ENCODE peak calls at places on chromosomes 7 and 10, in nine cellular contexts. One of them, this sample, is unnamed.

GRCh38 chr7:108460964-108461363 is 4.7 kb upstream of the NRCAM start:
- DNase-seq in NCI-H460: no peak
- DNase-seq in stimulated activated CD4-positive, alpha-beta T cell treated with anti-CD3 and anti-CD28 coated beads, Interleukin-1b, Interleukin-23, amount 100 ng/mL, for 4 hours: no peak
- DNase-seq in NT2/D1: no peak
- DNase-seq in Caki2: no peak
- DNase-seq in DMS53: no peak
- DNase-seq in dorsolateral prefrontal cortex: no peak
- DNase-seq in endothelial cell: no peak
- DNase-seq in activated gamma-delta T cell: no peak
- DNase-seq in this sample: peak

GRCh38 chr10:23186697-23187096 is 5.4 kb upstream of the PTF1A start:
- DNase-seq in stimulated activated CD4-positive, alpha-beta T cell treated with anti-CD3 and anti-CD28 coated beads, Interleukin-1b, Interleukin-23, amount 100 ng/mL, for 4 hours: no peak
- DNase-seq in dorsolateral prefrontal cortex: no peak
- DNase-seq in DMS53: peak
- DNase-seq in Caki2: peak
- DNase-seq in NT2/D1: no peak
- DNase-seq in activated gamma-delta T cell: no peak
- DNase-seq in NCI-H460: no peak
- DNase-seq in endothelial cell: no peak
- DNase-seq in this sample: no peak

GRCh38 chr7:122709930-122710646 is 7.4 kb upstream of the RNF148 start:
- DNase-seq in stimulated activated CD4-positive, alpha-beta T cell treated with anti-CD3 and anti-CD28 coated beads, Interleukin-1b, Interleukin-23, amount 100 ng/mL, for 4 hours: no peak
- DNase-seq in dorsolateral prefrontal cortex: no peak
- DNase-seq in activated gamma-delta T cell: no peak
- DNase-seq in NT2/D1: no peak
- DNase-seq in endothelial cell: no peak
- DNase-seq in NCI-H460: no peak
- DNase-seq in DMS53: no peak
- DNase-seq in Caki2: no peak
- DNase-seq in this sample: no peak

GRCh38 chr10:61271127-61271780 is 181.9 kb downstream of the TMEM26 start:
- DNase-seq in endothelial cell: no peak
- DNase-seq in DMS53: peak
- DNase-seq in activated gamma-delta T cell: no peak
- DNase-seq in NT2/D1: no peak
- DNase-seq in stimulated activated CD4-positive, alpha-beta T cell treated with anti-CD3 and anti-CD28 coated beads, Interleukin-1b, Interleukin-23, amount 100 ng/mL, for 4 hours: no peak
- DNase-seq in Caki2: peak
- DNase-seq in NCI-H460: peak
- DNase-seq in dorsolateral prefrontal cortex: no peak
- DNase-seq in this sample: no peak

GRCh38 chr10:7610651-7611389 is 55.9 kb downstream of the ITIH5 start:
- DNase-seq in activated gamma-delta T cell: no peak
- DNase-seq in NT2/D1: no peak
- DNase-seq in stimulated activated CD4-positive, alpha-beta T cell treated with anti-CD3 and anti-CD28 coated beads, Interleukin-1b, Interleukin-23, amount 100 ng/mL, for 4 hours: no peak
- DNase-seq in NCI-H460: peak
- DNase-seq in Caki2: no peak
- DNase-seq in dorsolateral prefrontal cortex: no peak
- DNase-seq in DMS53: no peak
- DNase-seq in endothelial cell: no peak
- DNase-seq in this sample: no peak

GRCh38 chr7:145986248-145986874 is 130.2 kb upstream of the CNTNAP2 start:
- DNase-seq in endothelial cell: no peak
- DNase-seq in DMS53: peak
- DNase-seq in dorsolateral prefrontal cortex: no peak
- DNase-seq in NCI-H460: no peak
- DNase-seq in NT2/D1: no peak
- DNase-seq in activated gamma-delta T cell: no peak
- DNase-seq in Caki2: no peak
- DNase-seq in stimulated activated CD4-positive, alpha-beta T cell treated with anti-CD3 and anti-CD28 coated beads, Interleukin-1b, Interleukin-23, amount 100 ng/mL, for 4 hours: no peak
- DNase-seq in this sample: peak

GRCh38 chr10:92238586-92239098 is 52.2 kb downstream of the CPEB3 start:
- DNase-seq in DMS53: no peak
- DNase-seq in Caki2: no peak
- DNase-seq in stimulated activated CD4-positive, alpha-beta T cell treated with anti-CD3 and anti-CD28 coated beads, Interleukin-1b, Interleukin-23, amount 100 ng/mL, for 4 hours: no peak
- DNase-seq in activated gamma-delta T cell: no peak
- DNase-seq in dorsolateral prefrontal cortex: peak
- DNase-seq in NCI-H460: peak
- DNase-seq in NT2/D1: no peak
- DNase-seq in endothelial cell: no peak
- DNase-seq in this sample: peak

GRCh38 chr10:125057158-125058001 is 103.0 kb downstream of the CTBP2 start:
- DNase-seq in dorsolateral prefrontal cortex: peak
- DNase-seq in NCI-H460: no peak
- DNase-seq in activated gamma-delta T cell: no peak
- DNase-seq in stimulated activated CD4-positive, alpha-beta T cell treated with anti-CD3 and anti-CD28 coated beads, Interleukin-1b, Interleukin-23, amount 100 ng/mL, for 4 hours: no peak
- DNase-seq in Caki2: no peak
- DNase-seq in endothelial cell: peak
- DNase-seq in DMS53: peak
- DNase-seq in NT2/D1: no peak
- DNase-seq in this sample: peak

GRCh38 chr10:93274419-93274818 is 200.7 kb downstream of the CYP26A1 start:
- DNase-seq in activated gamma-delta T cell: no peak
- DNase-seq in dorsolateral prefrontal cortex: no peak
- DNase-seq in NCI-H460: no peak
- DNase-seq in NT2/D1: no peak
- DNase-seq in endothelial cell: no peak
- DNase-seq in DMS53: no peak
- DNase-seq in stimulated activated CD4-positive, alpha-beta T cell treated with anti-CD3 and anti-CD28 coated beads, Interleukin-1b, Interleukin-23, amount 100 ng/mL, for 4 hours: no peak
- DNase-seq in Caki2: no peak
- DNase-seq in this sample: no peak

GRCh38 chr7:141702047-141702567 is at the start of gene DENND11:
- DNase-seq in Caki2: peak
- DNase-seq in NT2/D1: no peak
- DNase-seq in endothelial cell: peak
- DNase-seq in activated gamma-delta T cell: peak
- DNase-seq in stimulated activated CD4-positive, alpha-beta T cell treated with anti-CD3 and anti-CD28 coated beads, Interleukin-1b, Interleukin-23, amount 100 ng/mL, for 4 hours: peak
- DNase-seq in DMS53: peak
- DNase-seq in dorsolateral prefrontal cortex: peak
- DNase-seq in NCI-H460: peak
- DNase-seq in this sample: peak

GRCh38 chr10:26627320-26627719 is 70.2 kb upstream of the PDSS1 start:
- DNase-seq in dorsolateral prefrontal cortex: no peak
- DNase-seq in Caki2: peak
- DNase-seq in NT2/D1: peak
- DNase-seq in endothelial cell: no peak
- DNase-seq in NCI-H460: no peak
- DNase-seq in activated gamma-delta T cell: no peak
- DNase-seq in stimulated activated CD4-positive, alpha-beta T cell treated with anti-CD3 and anti-CD28 coated beads, Interleukin-1b, Interleukin-23, amount 100 ng/mL, for 4 hours: no peak
- DNase-seq in DMS53: peak
- DNase-seq in this sample: peak

GRCh38 chr7:130277763-130278643 is 11.3 kb downstream of the CPA2 start:
- DNase-seq in NT2/D1: peak
- DNase-seq in NCI-H460: peak
- DNase-seq in endothelial cell: peak
- DNase-seq in dorsolateral prefrontal cortex: peak
- DNase-seq in Caki2: peak
- DNase-seq in DMS53: peak
- DNase-seq in activated gamma-delta T cell: no peak
- DNase-seq in stimulated activated CD4-positive, alpha-beta T cell treated with anti-CD3 and anti-CD28 coated beads, Interleukin-1b, Interleukin-23, amount 100 ng/mL, for 4 hours: no peak
- DNase-seq in this sample: peak

GRCh38 chr10:29805134-29805691 is 170.4 kb upstream of the SVIL start:
- DNase-seq in NT2/D1: no peak
- DNase-seq in DMS53: peak
- DNase-seq in dorsolateral prefrontal cortex: no peak
- DNase-seq in Caki2: peak
- DNase-seq in stimulated activated CD4-positive, alpha-beta T cell treated with anti-CD3 and anti-CD28 coated beads, Interleukin-1b, Interleukin-23, amount 100 ng/mL, for 4 hours: no peak
- DNase-seq in endothelial cell: no peak
- DNase-seq in NCI-H460: no peak
- DNase-seq in activated gamma-delta T cell: no peak
- DNase-seq in this sample: no peak

GRCh38 chr7:94056796-94057207 is 52.6 kb upstream of the BET1 start:
- DNase-seq in stimulated activated CD4-positive, alpha-beta T cell treated with anti-CD3 and anti-CD28 coated beads, Interleukin-1b, Interleukin-23, amount 100 ng/mL, for 4 hours: no peak
- DNase-seq in NCI-H460: peak
- DNase-seq in DMS53: peak
- DNase-seq in Caki2: peak
- DNase-seq in NT2/D1: peak
- DNase-seq in dorsolateral prefrontal cortex: no peak
- DNase-seq in endothelial cell: no peak
- DNase-seq in activated gamma-delta T cell: no peak
- DNase-seq in this sample: peak

GRCh38 chr7:74324499-74325229 is 35.5 kb downstream of the CLIP2 start:
- DNase-seq in DMS53: no peak
- DNase-seq in Caki2: no peak
- DNase-seq in activated gamma-delta T cell: no peak
- DNase-seq in NT2/D1: no peak
- DNase-seq in stimulated activated CD4-positive, alpha-beta T cell treated with anti-CD3 and anti-CD28 coated beads, Interleukin-1b, Interleukin-23, amount 100 ng/mL, for 4 hours: no peak
- DNase-seq in endothelial cell: no peak
- DNase-seq in NCI-H460: no peak
- DNase-seq in dorsolateral prefrontal cortex: peak
- DNase-seq in this sample: no peak

GRCh38 chr10:49005270-49005669 is 65.6 kb upstream of the LRRC18 start:
- DNase-seq in NCI-H460: no peak
- DNase-seq in Caki2: no peak
- DNase-seq in DMS53: no peak
- DNase-seq in endothelial cell: no peak
- DNase-seq in dorsolateral prefrontal cortex: no peak
- DNase-seq in NT2/D1: no peak
- DNase-seq in activated gamma-delta T cell: no peak
- DNase-seq in stimulated activated CD4-positive, alpha-beta T cell treated with anti-CD3 and anti-CD28 coated beads, Interleukin-1b, Interleukin-23, amount 100 ng/mL, for 4 hours: no peak
- DNase-seq in this sample: no peak

GRCh38 chr7:79506481-79506880 is 53.0 kb upstream of the MAGI2 start:
- DNase-seq in stimulated activated CD4-positive, alpha-beta T cell treated with anti-CD3 and anti-CD28 coated beads, Interleukin-1b, Interleukin-23, amount 100 ng/mL, for 4 hours: no peak
- DNase-seq in activated gamma-delta T cell: no peak
- DNase-seq in NCI-H460: no peak
- DNase-seq in endothelial cell: no peak
- DNase-seq in DMS53: no peak
- DNase-seq in dorsolateral prefrontal cortex: no peak
- DNase-seq in NT2/D1: peak
- DNase-seq in Caki2: peak
- DNase-seq in this sample: no peak

GRCh38 chr10:60549686-60550085 is 160.0 kb upstream of the ANK3 start:
- DNase-seq in dorsolateral prefrontal cortex: no peak
- DNase-seq in endothelial cell: no peak
- DNase-seq in NT2/D1: no peak
- DNase-seq in DMS53: peak
- DNase-seq in stimulated activated CD4-positive, alpha-beta T cell treated with anti-CD3 and anti-CD28 coated beads, Interleukin-1b, Interleukin-23, amount 100 ng/mL, for 4 hours: no peak
- DNase-seq in Caki2: no peak
- DNase-seq in NCI-H460: no peak
- DNase-seq in activated gamma-delta T cell: no peak
- DNase-seq in this sample: peak

This sample was measured in NCI-H69.